ENCODE peak calls at places on chromosomes 16 and 17, in ten cellular contexts. Y is body of pancreas, J is lower leg skin, O is small intestine, C is mesenchymal stem cell, K is left lung, F is cardiac fibroblast, L is heart left ventricle, U is fibroblast of mammary gland, H is stomach. G is an unnamed sample.

GRCh38 chr16:31077024-31077423 is 2.8 kb downstream of the ZNF646 start:
- DNase-seq in Y (no peak), O (no peak), H (no peak), C (no peak), L (no peak), K (no peak), J (no peak), F (no peak), U (no peak), G (no peak)

GRCh38 chr17:72560303-72561247 is 439.8 kb downstream of the SOX9 start:
- DNase-seq in U (peak), L (no peak), K (peak), J (no peak), O (peak), C (peak), Y (peak), H (peak), F (peak), G (peak)

GRCh38 chr17:2707721-2708584 is 3.6 kb downstream of the CLUH start:
- DNase-seq in K (no peak), L (peak), U (no peak), Y (peak), O (no peak), H (peak), F (peak), J (peak), C (no peak), G (peak)

GRCh38 chr17:50765454-50766221 is 1.7 kb downstream of the ANKRD40CL start:
- DNase-seq in H (no peak), O (peak), J (no peak), K (peak), F (no peak), Y (no peak), C (no peak), L (no peak), U (no peak), G (peak)

GRCh38 chr16:88074041-88074440 is 122.8 kb downstream of the BANP start:
- DNase-seq in H (no peak), F (no peak), C (no peak), L (peak), K (no peak), O (no peak), J (no peak), U (no peak), Y (no peak), G (no peak)

GRCh38 chr17:50087246-50087911 is 7.8 kb upstream of the PDK2 start:
- DNase-seq in K (peak), U (peak), O (peak), J (no peak), Y (peak), L (peak), F (peak), H (peak), C (peak), G (peak)

GRCh38 chr16:85601730-85602401 is 11.3 kb upstream of the GSE1 start:
- DNase-seq in F (no peak), Y (peak), O (no peak), K (no peak), U (no peak), J (no peak), H (peak), L (peak), C (peak), G (no peak)

GRCh38 chr16:85683363-85683762 is 5.4 kb downstream of the GINS2 start:
- DNase-seq in H (no peak), F (no peak), O (no peak), Y (no peak), U (no peak), K (no peak), J (no peak), L (no peak), C (no peak), G (peak)

GRCh38 chr16:3012828-3013420 is at the start of gene CLDN9:
- DNase-seq in U (no peak), C (no peak), O (peak), K (no peak), F (no peak), Y (peak), H (peak), L (no peak), J (no peak), G (peak)

GRCh38 chr16:86732621-86733297 is 154.4 kb downstream of the FOXL1 start:
- DNase-seq in Y (no peak), U (peak), C (peak), L (no peak), K (no peak), H (no peak), F (peak), O (no peak), J (no peak), G (no peak)
- H3K4me3 ChIP-seq in Y (no peak), U (no peak), C (peak), L (no peak), K (no peak), H (no peak), F (no peak), O (no peak), J (no peak), G (no peak)

GRCh38 chr17:79951361-79952264 is 84.1 kb downstream of the TBC1D16 start:
- DNase-seq in L (peak), U (peak), F (peak), H (peak), Y (peak), O (peak), C (peak), K (peak), J (peak), G (no peak)
- H3K4me3 ChIP-seq in L (no peak), U (no peak), F (no peak), H (no peak), Y (no peak), O (no peak), C (no peak), K (no peak), J (no peak), G (no peak)

DNA sequence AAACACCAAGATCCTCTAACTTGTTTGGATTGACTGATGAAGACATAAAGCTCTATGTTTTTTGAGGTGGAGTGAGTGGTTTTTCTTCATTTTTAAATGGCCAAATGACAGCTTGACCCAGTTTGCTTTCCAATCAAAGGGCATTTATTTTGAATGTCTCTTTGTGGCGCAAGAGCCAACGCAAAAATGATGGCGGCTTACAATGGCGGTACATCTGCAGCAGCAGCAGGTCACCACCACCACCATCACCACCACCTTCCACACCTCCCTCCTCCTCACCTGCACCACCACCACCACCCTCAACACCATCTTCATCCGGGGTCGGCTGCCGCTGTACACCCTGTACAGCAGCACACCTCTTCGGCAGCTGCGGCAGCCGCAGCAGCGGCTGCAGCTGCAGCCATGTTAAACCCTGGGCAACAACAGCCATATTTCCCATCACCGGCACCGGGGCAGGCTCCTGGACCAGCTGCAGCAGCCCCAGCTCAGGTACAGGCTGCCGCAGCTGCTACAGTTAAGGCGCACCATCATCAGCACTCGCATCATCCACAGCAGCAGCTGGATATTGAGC is 329 bp downstream of the NLK start:
- DNase-seq in H (no peak), F (no peak), O (no peak), K (no peak), J (no peak), U (no peak), C (no peak), Y (no peak), L (no peak), G (no peak)
- H3K4me3 ChIP-seq in H (no peak), F (peak), O (no peak), K (peak), J (no peak), U (peak), C (peak), Y (no peak), L (peak), G (no peak)

GRCh38 chr17:13594762-13595697 is 6.7 kb downstream of the HS3ST3A1 start:
- DNase-seq in U (peak), F (peak), H (peak), J (peak), C (peak), O (peak), Y (peak), L (peak), K (peak), G (no peak)
- H3K4me3 ChIP-seq in U (peak), F (no peak), H (no peak), J (no peak), C (peak), O (no peak), Y (no peak), L (no peak), K (no peak), G (no peak)

GRCh38 chr17:7216242-7217112 is 3.2 kb downstream of the DLG4 start:
- DNase-seq in K (no peak), C (no peak), J (no peak), L (no peak), O (no peak), Y (no peak), U (no peak), F (no peak), H (no peak), G (no peak)

GRCh38 chr17:7218774-7219173 is 862 bp downstream of the DLG4 start:
- DNase-seq in O (no peak), Y (no peak), K (no peak), J (no peak), H (no peak), U (no peak), F (no peak), C (no peak), L (no peak), G (no peak)

GRCh38 chr17:7217113-7217987 is 2.3 kb downstream of the DLG4 start:
- DNase-seq in H (peak), J (no peak), O (no peak), U (peak), C (peak), Y (peak), L (peak), F (peak), K (peak), G (no peak)

GRCh38 chr17:7219434-7219811 is 213 bp downstream of the DLG4 start:
- DNase-seq in U (no peak), H (no peak), F (no peak), K (no peak), L (no peak), C (no peak), J (no peak), O (no peak), Y (no peak), G (no peak)

DNA sequence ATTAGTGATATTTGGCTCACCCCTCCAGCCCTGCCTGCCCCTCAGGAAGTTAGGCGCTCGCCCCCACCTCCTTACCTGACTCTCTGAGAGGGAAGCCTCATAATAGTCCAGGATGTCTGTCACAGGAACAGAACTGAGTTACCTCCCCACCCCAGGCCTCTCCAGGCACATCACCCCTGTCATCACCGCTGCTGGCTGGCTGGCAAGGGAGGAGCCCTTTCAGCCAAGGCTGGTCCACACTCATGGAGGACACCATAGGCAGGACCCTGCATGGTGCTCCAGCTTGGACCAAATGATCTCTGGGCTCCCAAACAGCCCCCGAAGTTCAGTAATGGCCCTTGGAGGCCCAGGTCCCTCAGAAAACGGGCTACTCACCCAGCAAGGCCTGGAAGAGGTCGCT is 1.5 kb downstream of the DLG4 start:
- DNase-seq in U (no peak), J (no peak), K (no peak), L (peak), F (no peak), H (no peak), Y (no peak), C (no peak), O (no peak), G (no peak)
- H3K4me3 ChIP-seq in U (no peak), J (no peak), K (no peak), L (no peak), F (no peak), H (peak), Y (no peak), C (peak), O (no peak), G (no peak)

GRCh38 chr16:5791011-5791410 is 693.4 kb upstream of the EEF2KMT start:
- DNase-seq in L (no peak), J (no peak), Y (no peak), H (no peak), O (no peak), F (no peak), C (no peak), U (no peak), K (no peak), G (no peak)
- H3K4me3 ChIP-seq in L (no peak), J (no peak), Y (no peak), H (no peak), O (no peak), F (no peak), C (no peak), U (no peak), K (no peak), G (no peak)

DNA sequence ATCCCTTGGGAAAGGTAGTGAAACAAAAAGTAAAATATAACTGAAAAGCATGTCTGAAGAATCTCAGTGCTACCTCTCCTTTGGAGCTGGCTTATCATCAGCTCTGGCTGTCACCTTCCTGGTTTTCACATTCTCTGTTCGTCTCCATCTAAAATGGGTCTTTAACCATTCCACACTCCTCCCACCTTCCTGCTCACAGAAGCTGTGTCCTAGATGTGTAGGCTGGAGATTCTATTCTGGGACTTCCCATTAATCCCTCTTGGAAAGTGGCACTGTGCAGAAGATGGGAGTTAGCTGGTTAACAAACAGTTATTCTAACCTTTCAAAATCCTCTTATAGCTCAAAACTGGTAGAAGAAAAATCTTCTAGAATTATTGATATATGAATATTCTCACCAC is 32.0 kb downstream of the HS3ST3A1 start:
- DNase-seq in C (no peak), F (no peak), J (no peak), U (no peak), K (no peak), L (no peak), Y (no peak), H (no peak), O (no peak), G (no peak)
- H3K4me3 ChIP-seq in C (no peak), F (no peak), J (no peak), U (no peak), K (no peak), L (no peak), Y (no peak), H (no peak), O (no peak), G (no peak)

GRCh38 chr16:10578474-10579316 is 1.7 kb downstream of the EMP2 start:
- DNase-seq in H (peak), K (peak), F (no peak), U (no peak), L (peak), Y (no peak), O (peak), C (no peak), J (no peak), G (peak)
- H3K4me3 ChIP-seq in H (peak), K (peak), F (no peak), U (peak), L (peak), Y (no peak), O (no peak), C (peak), J (no peak), G (no peak)

G was measured in mucosa of descending colon.